ENCODE peak calls at places on chromosome 6, in seven cellular contexts. One of them, this sample, is unnamed. For H3K4me1, the result is how much of the 10 kb centered on the place peaks cover.

GRCh38 chr6:5261545-5262109 is 314 bp downstream of the FARS2 start:
- DNase-seq in CD8-positive, alpha-beta memory T cell: no peak
- DNase-seq in GM23248: no peak
- DNase-seq in tibial nerve: no peak
- DNase-seq in heart right ventricle: no peak
- DNase-seq in A549: no peak
- DNase-seq in CD8-positive, alpha-beta T cell: no peak
- DNase-seq in this sample: no peak

GRCh38 chr6:38907264-38907663 is 141.3 kb upstream of the GLP1R start:
- DNase-seq in CD8-positive, alpha-beta memory T cell: no peak
- DNase-seq in GM23248: no peak
- DNase-seq in tibial nerve: no peak
- DNase-seq in heart right ventricle: no peak
- DNase-seq in A549: no peak
- DNase-seq in CD8-positive, alpha-beta T cell: no peak
- DNase-seq in this sample: no peak

GRCh38 chr6:106927531-106928398 is 46.8 kb downstream of the CD24 start:
- DNase-seq in CD8-positive, alpha-beta memory T cell: no peak
- DNase-seq in GM23248: peak
- DNase-seq in tibial nerve: no peak
- DNase-seq in heart right ventricle: peak
- DNase-seq in A549: peak
- DNase-seq in CD8-positive, alpha-beta T cell: no peak
- DNase-seq in this sample: peak

GRCh38 chr6:1498491-1499113 is 109.2 kb downstream of the FOXF2 start:
- DNase-seq in CD8-positive, alpha-beta memory T cell: no peak
- DNase-seq in GM23248: peak
- DNase-seq in tibial nerve: no peak
- DNase-seq in heart right ventricle: no peak
- DNase-seq in A549: no peak
- DNase-seq in CD8-positive, alpha-beta T cell: no peak
- DNase-seq in this sample: no peak

GRCh38 chr6:20168668-20169633 is 43.3 kb downstream of the MBOAT1 start:
- DNase-seq in CD8-positive, alpha-beta memory T cell: no peak
- DNase-seq in GM23248: peak
- DNase-seq in tibial nerve: no peak
- DNase-seq in heart right ventricle: no peak
- DNase-seq in A549: no peak
- DNase-seq in CD8-positive, alpha-beta T cell: no peak
- DNase-seq in this sample: no peak

GRCh38 chr6:170022291-170022722 is 268.6 kb downstream of the DLL1 start:
- DNase-seq in CD8-positive, alpha-beta memory T cell: no peak
- DNase-seq in GM23248: no peak
- DNase-seq in tibial nerve: no peak
- DNase-seq in heart right ventricle: no peak
- DNase-seq in A549: no peak
- DNase-seq in CD8-positive, alpha-beta T cell: no peak
- DNase-seq in this sample: no peak

GRCh38 chr6:146891615-146892265 is 293.0 kb downstream of the ADGB start:
- DNase-seq in CD8-positive, alpha-beta memory T cell: no peak
- DNase-seq in GM23248: peak
- DNase-seq in tibial nerve: no peak
- DNase-seq in heart right ventricle: no peak
- DNase-seq in A549: no peak
- DNase-seq in CD8-positive, alpha-beta T cell: no peak
- DNase-seq in this sample: no peak

GRCh38 chr6:168964138-168964892 is 289.3 kb downstream of the THBS2 start:
- DNase-seq in CD8-positive, alpha-beta memory T cell: no peak
- DNase-seq in GM23248: peak
- DNase-seq in tibial nerve: no peak
- DNase-seq in heart right ventricle: no peak
- DNase-seq in A549: no peak
- DNase-seq in CD8-positive, alpha-beta T cell: no peak
- DNase-seq in this sample: no peak

GRCh38 chr6:149182262-149182661 is 135.2 kb upstream of the TAB2 start:
- DNase-seq in CD8-positive, alpha-beta memory T cell: no peak
- DNase-seq in GM23248: no peak
- DNase-seq in tibial nerve: no peak
- DNase-seq in heart right ventricle: no peak
- DNase-seq in A549: no peak
- DNase-seq in CD8-positive, alpha-beta T cell: no peak
- DNase-seq in this sample: no peak

GRCh38 chr6:42813074-42813645 is 31.3 kb downstream of the BICRAL start:
- DNase-seq in CD8-positive, alpha-beta memory T cell: no peak
- DNase-seq in GM23248: no peak
- DNase-seq in tibial nerve: no peak
- DNase-seq in heart right ventricle: no peak
- DNase-seq in A549: no peak
- DNase-seq in CD8-positive, alpha-beta T cell: no peak
- DNase-seq in this sample: no peak

GRCh38 chr6:151285121-151285520 is 45.4 kb downstream of the AKAP12 start:
- DNase-seq in CD8-positive, alpha-beta memory T cell: no peak
- DNase-seq in GM23248: peak
- DNase-seq in tibial nerve: no peak
- DNase-seq in heart right ventricle: no peak
- DNase-seq in A549: no peak
- DNase-seq in CD8-positive, alpha-beta T cell: no peak
- DNase-seq in this sample: no peak

GRCh38 chr6:110958332-110959192 is at the start of gene GTF3C6:
- DNase-seq in CD8-positive, alpha-beta memory T cell: peak
- DNase-seq in GM23248: peak
- DNase-seq in tibial nerve: peak
- DNase-seq in heart right ventricle: peak
- DNase-seq in A549: peak
- DNase-seq in CD8-positive, alpha-beta T cell: peak
- DNase-seq in this sample: peak
- H3K4me1 ChIP-seq in CD8-positive, alpha-beta memory T cell: under half
- H3K4me1 ChIP-seq in GM23248: under half
- H3K4me1 ChIP-seq in tibial nerve: under half
- H3K4me1 ChIP-seq in heart right ventricle: under half
- H3K4me1 ChIP-seq in A549: under half
- H3K4me1 ChIP-seq in CD8-positive, alpha-beta T cell: under half
- H3K4me1 ChIP-seq in this sample: under half

GRCh38 chr6:111254779-111255166 is 167.5 kb downstream of the SLC16A10 start:
- DNase-seq in CD8-positive, alpha-beta memory T cell: no peak
- DNase-seq in GM23248: no peak
- DNase-seq in tibial nerve: no peak
- DNase-seq in heart right ventricle: no peak
- DNase-seq in A549: no peak
- DNase-seq in CD8-positive, alpha-beta T cell: no peak
- DNase-seq in this sample: no peak
- H3K4me3 ChIP-seq in CD8-positive, alpha-beta memory T cell: no peak
- H3K4me3 ChIP-seq in GM23248: no peak
- H3K4me3 ChIP-seq in tibial nerve: no peak
- H3K4me3 ChIP-seq in heart right ventricle: no peak
- H3K4me3 ChIP-seq in A549: no peak
- H3K4me3 ChIP-seq in CD8-positive, alpha-beta T cell: no peak
- H3K4me3 ChIP-seq in this sample: no peak

DNA sequence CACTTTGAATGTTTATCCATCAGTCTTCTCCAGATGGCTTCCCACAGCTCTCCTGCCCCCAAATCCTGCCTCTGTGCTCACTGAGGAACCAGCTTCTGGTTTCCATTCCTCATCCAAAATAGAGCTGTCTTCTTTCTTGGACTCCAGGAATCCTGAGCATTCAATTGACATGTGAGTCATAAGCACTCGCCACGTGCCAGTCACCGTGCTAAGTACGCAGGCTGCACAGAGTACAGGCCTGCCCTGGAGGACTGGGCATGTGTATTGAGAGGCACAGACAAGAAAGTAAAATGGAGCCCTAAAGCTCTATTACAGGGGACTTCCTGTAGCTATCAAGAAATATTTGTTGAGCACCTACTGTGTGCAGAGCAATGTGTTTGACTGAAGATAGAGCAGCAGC is 39.7 kb upstream of the LRFN2 start:
- DNase-seq in CD8-positive, alpha-beta memory T cell: no peak
- DNase-seq in GM23248: no peak
- DNase-seq in tibial nerve: no peak
- DNase-seq in heart right ventricle: no peak
- DNase-seq in A549: no peak
- DNase-seq in CD8-positive, alpha-beta T cell: no peak
- DNase-seq in this sample: no peak
- H3K27ac ChIP-seq in CD8-positive, alpha-beta memory T cell: no peak
- H3K27ac ChIP-seq in GM23248: no peak
- H3K27ac ChIP-seq in tibial nerve: no peak
- H3K27ac ChIP-seq in heart right ventricle: no peak
- H3K27ac ChIP-seq in A549: no peak
- H3K27ac ChIP-seq in CD8-positive, alpha-beta T cell: no peak
- H3K27ac ChIP-seq in this sample: no peak

GRCh38 chr6:37177083-37177949 is 7.4 kb downstream of the PIM1 start:
- DNase-seq in CD8-positive, alpha-beta memory T cell: no peak
- DNase-seq in GM23248: no peak
- DNase-seq in tibial nerve: no peak
- DNase-seq in heart right ventricle: no peak
- DNase-seq in A549: no peak
- DNase-seq in CD8-positive, alpha-beta T cell: no peak
- DNase-seq in this sample: no peak
- H3K4me1 ChIP-seq in CD8-positive, alpha-beta memory T cell: half or more
- H3K4me1 ChIP-seq in GM23248: under half
- H3K4me1 ChIP-seq in tibial nerve: under half
- H3K4me1 ChIP-seq in heart right ventricle: half or more
- H3K4me1 ChIP-seq in A549: under half
- H3K4me1 ChIP-seq in CD8-positive, alpha-beta T cell: half or more
- H3K4me1 ChIP-seq in this sample: under half

GRCh38 chr6:7314414-7314813 is 1.4 kb upstream of the SSR1 start:
- DNase-seq in CD8-positive, alpha-beta memory T cell: no peak
- DNase-seq in GM23248: no peak
- DNase-seq in tibial nerve: no peak
- DNase-seq in heart right ventricle: no peak
- DNase-seq in A549: no peak
- DNase-seq in CD8-positive, alpha-beta T cell: no peak
- DNase-seq in this sample: no peak

GRCh38 chr6:7312616-7313504 is at the start of gene SSR1:
- DNase-seq in CD8-positive, alpha-beta memory T cell: peak
- DNase-seq in GM23248: peak
- DNase-seq in tibial nerve: peak
- DNase-seq in heart right ventricle: peak
- DNase-seq in A549: peak
- DNase-seq in CD8-positive, alpha-beta T cell: peak
- DNase-seq in this sample: peak

GRCh38 chr6:7313505-7314165 is 636 bp upstream of the SSR1 start:
- DNase-seq in CD8-positive, alpha-beta memory T cell: no peak
- DNase-seq in GM23248: no peak
- DNase-seq in tibial nerve: no peak
- DNase-seq in heart right ventricle: no peak
- DNase-seq in A549: no peak
- DNase-seq in CD8-positive, alpha-beta T cell: no peak
- DNase-seq in this sample: no peak

GRCh38 chr6:7311171-7311570 is 1.8 kb downstream of the SSR1 start:
- DNase-seq in CD8-positive, alpha-beta memory T cell: no peak
- DNase-seq in GM23248: peak
- DNase-seq in tibial nerve: no peak
- DNase-seq in heart right ventricle: no peak
- DNase-seq in A549: no peak
- DNase-seq in CD8-positive, alpha-beta T cell: no peak
- DNase-seq in this sample: no peak

DNA sequence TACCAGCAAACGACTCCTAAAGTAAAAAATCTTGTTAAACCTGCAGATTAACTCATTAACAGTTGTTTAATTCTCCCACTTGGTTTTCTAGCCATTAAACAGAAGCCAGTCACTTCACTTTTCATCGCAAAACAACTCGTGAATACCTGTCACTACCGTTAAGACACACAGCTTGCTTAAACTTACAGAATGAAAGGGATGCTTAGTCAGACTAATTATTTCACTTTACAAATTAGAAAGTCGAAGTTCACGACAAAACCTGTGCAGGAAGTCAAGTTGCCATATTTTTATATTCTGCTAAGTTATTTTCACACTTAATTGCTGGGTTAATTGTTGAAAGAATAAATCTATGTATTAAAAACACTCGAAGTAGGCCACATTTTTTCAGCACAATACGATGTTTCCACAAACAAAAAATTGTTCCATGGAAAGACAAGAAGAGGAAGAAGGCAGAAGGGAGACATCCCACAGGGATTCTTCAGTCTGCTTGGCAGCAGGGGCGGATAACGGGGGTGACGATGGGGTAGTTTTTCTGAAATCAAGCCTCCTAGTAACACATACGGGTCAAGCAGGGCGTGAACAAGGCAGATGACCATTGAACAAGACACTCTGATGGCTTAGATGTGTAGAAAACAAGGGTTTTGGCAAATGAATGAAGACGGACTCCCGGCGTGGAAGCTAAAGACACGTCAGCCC is 931 bp downstream of the SSR1 start:
- DNase-seq in CD8-positive, alpha-beta memory T cell: peak
- DNase-seq in GM23248: peak
- DNase-seq in tibial nerve: no peak
- DNase-seq in heart right ventricle: no peak
- DNase-seq in A549: peak
- DNase-seq in CD8-positive, alpha-beta T cell: no peak
- DNase-seq in this sample: no peak
- H3K4me3 ChIP-seq in CD8-positive, alpha-beta memory T cell: peak
- H3K4me3 ChIP-seq in GM23248: peak
- H3K4me3 ChIP-seq in tibial nerve: peak
- H3K4me3 ChIP-seq in heart right ventricle: peak
- H3K4me3 ChIP-seq in A549: peak
- H3K4me3 ChIP-seq in CD8-positive, alpha-beta T cell: peak
- H3K4me3 ChIP-seq in this sample: peak

DNA sequence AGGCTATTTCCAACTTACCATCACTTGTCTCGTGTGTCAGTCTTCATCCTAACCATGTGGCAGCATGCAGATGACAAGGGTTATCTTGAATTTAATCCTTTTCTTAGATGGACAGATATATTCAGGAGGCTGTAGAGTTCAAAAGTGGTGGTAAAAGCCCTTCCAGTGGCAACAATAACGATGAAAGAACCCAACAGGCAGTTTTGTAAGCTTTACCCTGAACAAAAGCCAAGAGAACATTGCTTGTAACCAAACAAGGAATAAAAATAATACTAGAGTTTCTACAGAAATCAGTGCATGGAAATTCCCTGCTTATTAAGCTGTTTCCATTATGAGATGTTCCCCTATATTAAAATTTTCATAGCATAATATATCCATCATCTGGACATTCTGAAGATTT is 69.7 kb downstream of the PDE7B start:
- DNase-seq in CD8-positive, alpha-beta memory T cell: no peak
- DNase-seq in GM23248: no peak
- DNase-seq in tibial nerve: no peak
- DNase-seq in heart right ventricle: no peak
- DNase-seq in A549: no peak
- DNase-seq in CD8-positive, alpha-beta T cell: no peak
- DNase-seq in this sample: no peak
- H3K27ac ChIP-seq in CD8-positive, alpha-beta memory T cell: no peak
- H3K27ac ChIP-seq in GM23248: peak
- H3K27ac ChIP-seq in tibial nerve: peak
- H3K27ac ChIP-seq in heart right ventricle: no peak
- H3K27ac ChIP-seq in A549: peak
- H3K27ac ChIP-seq in CD8-positive, alpha-beta T cell: no peak
- H3K27ac ChIP-seq in this sample: no peak

DNA sequence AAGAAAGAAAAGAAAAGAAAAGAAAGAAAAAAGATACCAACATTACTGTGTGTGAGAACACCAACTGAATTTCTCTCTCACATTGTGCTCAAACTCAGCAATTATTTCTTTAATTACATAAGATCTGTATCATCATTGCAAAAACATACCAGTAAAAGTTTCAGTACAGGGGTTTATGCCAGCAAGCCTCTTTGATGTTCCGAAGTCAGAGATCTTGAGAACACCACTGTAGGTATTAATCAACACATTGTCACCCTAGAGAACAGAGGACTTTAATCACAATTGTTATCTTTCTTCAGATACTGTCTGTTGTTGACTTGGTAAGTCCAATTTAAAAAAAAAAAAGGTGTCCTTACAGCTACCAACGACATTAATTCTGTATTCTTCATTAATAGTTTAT is 60.9 kb upstream of the MAP7 start:
- DNase-seq in CD8-positive, alpha-beta memory T cell: no peak
- DNase-seq in GM23248: no peak
- DNase-seq in tibial nerve: no peak
- DNase-seq in heart right ventricle: no peak
- DNase-seq in A549: no peak
- DNase-seq in CD8-positive, alpha-beta T cell: no peak
- DNase-seq in this sample: no peak
- H3K4me1 ChIP-seq in CD8-positive, alpha-beta memory T cell: under half
- H3K4me1 ChIP-seq in GM23248: under half
- H3K4me1 ChIP-seq in tibial nerve: under half
- H3K4me1 ChIP-seq in heart right ventricle: under half
- H3K4me1 ChIP-seq in A549: half or more
- H3K4me1 ChIP-seq in CD8-positive, alpha-beta T cell: under half
- H3K4me1 ChIP-seq in this sample: under half

This sample was measured in iPS DF 6.9.